ENCODE peak calls at places on chromosome 22, in five cellular contexts. One of them, this sample, is unnamed.

GRCh38 chr22:41668971-41669911 is 19.4 kb downstream of the SNU13 start:
- DNase-seq in GM12891: no peak
- DNase-seq in cardiac muscle cell: peak; percentile 65
- DNase-seq in stimulated activated effector memory CD8-positive, alpha-beta T cell treated with anti-CD3 and anti-CD28 coated beads, Interleukin-12 subunit alpha, Interleukin-12 subunit beta, amount 100 ng/mL, for 72 hours: no peak
- DNase-seq in activated CD8-positive, alpha-beta T cell treated with anti-CD3 and anti-CD28 coated beads for 36 hours: no peak
- DNase-seq in this sample: no peak

GRCh38 chr22:49760280-49760629 is 67.4 kb downstream of the BRD1 start:
- DNase-seq in stimulated activated effector memory CD8-positive, alpha-beta T cell treated with anti-CD3 and anti-CD28 coated beads, Interleukin-12 subunit alpha, Interleukin-12 subunit beta, amount 100 ng/mL, for 72 hours: no peak
- DNase-seq in cardiac muscle cell: no peak
- DNase-seq in activated CD8-positive, alpha-beta T cell treated with anti-CD3 and anti-CD28 coated beads for 36 hours: no peak
- DNase-seq in GM12891: no peak
- DNase-seq in this sample: no peak

GRCh38 chr22:30435674-30436126 is 10.1 kb downstream of the MTFP1 start:
- DNase-seq in stimulated activated effector memory CD8-positive, alpha-beta T cell treated with anti-CD3 and anti-CD28 coated beads, Interleukin-12 subunit alpha, Interleukin-12 subunit beta, amount 100 ng/mL, for 72 hours: peak; percentile 29
- DNase-seq in GM12891: no peak
- DNase-seq in cardiac muscle cell: no peak
- DNase-seq in activated CD8-positive, alpha-beta T cell treated with anti-CD3 and anti-CD28 coated beads for 36 hours: peak; percentile 93
- DNase-seq in this sample: peak; percentile 41

GRCh38 chr22:44628273-44628672 is 73.7 kb upstream of the PRR5 start:
- DNase-seq in stimulated activated effector memory CD8-positive, alpha-beta T cell treated with anti-CD3 and anti-CD28 coated beads, Interleukin-12 subunit alpha, Interleukin-12 subunit beta, amount 100 ng/mL, for 72 hours: no peak
- DNase-seq in cardiac muscle cell: no peak
- DNase-seq in activated CD8-positive, alpha-beta T cell treated with anti-CD3 and anti-CD28 coated beads for 36 hours: no peak
- DNase-seq in GM12891: no peak
- DNase-seq in this sample: no peak

GRCh38 chr22:41682033-41682807 is 6.4 kb downstream of the SNU13 start:
- DNase-seq in activated CD8-positive, alpha-beta T cell treated with anti-CD3 and anti-CD28 coated beads for 36 hours: peak; percentile 88
- DNase-seq in stimulated activated effector memory CD8-positive, alpha-beta T cell treated with anti-CD3 and anti-CD28 coated beads, Interleukin-12 subunit alpha, Interleukin-12 subunit beta, amount 100 ng/mL, for 72 hours: peak; percentile 73
- DNase-seq in GM12891: peak; percentile 56
- DNase-seq in cardiac muscle cell: peak; percentile 93
- DNase-seq in this sample: peak; percentile 90

GRCh38 chr22:19143967-19144400 is 467 bp downstream of the ESS2 start:
- DNase-seq in GM12891: no peak
- DNase-seq in stimulated activated effector memory CD8-positive, alpha-beta T cell treated with anti-CD3 and anti-CD28 coated beads, Interleukin-12 subunit alpha, Interleukin-12 subunit beta, amount 100 ng/mL, for 72 hours: no peak
- DNase-seq in cardiac muscle cell: peak; percentile 6
- DNase-seq in activated CD8-positive, alpha-beta T cell treated with anti-CD3 and anti-CD28 coated beads for 36 hours: peak; percentile 72
- DNase-seq in this sample: no peak

GRCh38 chr22:44202261-44202789 is 21.6 kb downstream of the PARVG start:
- DNase-seq in stimulated activated effector memory CD8-positive, alpha-beta T cell treated with anti-CD3 and anti-CD28 coated beads, Interleukin-12 subunit alpha, Interleukin-12 subunit beta, amount 100 ng/mL, for 72 hours: no peak
- DNase-seq in GM12891: no peak
- DNase-seq in activated CD8-positive, alpha-beta T cell treated with anti-CD3 and anti-CD28 coated beads for 36 hours: no peak
- DNase-seq in cardiac muscle cell: peak; percentile 77
- DNase-seq in this sample: no peak

GRCh38 chr22:45629469-45630089 is 42.1 kb upstream of the ATXN10 start:
- DNase-seq in stimulated activated effector memory CD8-positive, alpha-beta T cell treated with anti-CD3 and anti-CD28 coated beads, Interleukin-12 subunit alpha, Interleukin-12 subunit beta, amount 100 ng/mL, for 72 hours: no peak
- DNase-seq in GM12891: no peak
- DNase-seq in activated CD8-positive, alpha-beta T cell treated with anti-CD3 and anti-CD28 coated beads for 36 hours: peak; percentile 26
- DNase-seq in cardiac muscle cell: no peak
- DNase-seq in this sample: no peak

GRCh38 chr22:23715811-23716355 is 25.1 kb downstream of the RGL4 start:
- DNase-seq in activated CD8-positive, alpha-beta T cell treated with anti-CD3 and anti-CD28 coated beads for 36 hours: no peak
- DNase-seq in cardiac muscle cell: peak; percentile 23
- DNase-seq in GM12891: no peak
- DNase-seq in stimulated activated effector memory CD8-positive, alpha-beta T cell treated with anti-CD3 and anti-CD28 coated beads, Interleukin-12 subunit alpha, Interleukin-12 subunit beta, amount 100 ng/mL, for 72 hours: no peak
- DNase-seq in this sample: no peak

GRCh38 chr22:42443240-42444059 is 11.2 kb upstream of the NFAM1 start:
- DNase-seq in cardiac muscle cell: peak; percentile 46
- DNase-seq in GM12891: no peak
- DNase-seq in activated CD8-positive, alpha-beta T cell treated with anti-CD3 and anti-CD28 coated beads for 36 hours: peak; percentile 33
- DNase-seq in stimulated activated effector memory CD8-positive, alpha-beta T cell treated with anti-CD3 and anti-CD28 coated beads, Interleukin-12 subunit alpha, Interleukin-12 subunit beta, amount 100 ng/mL, for 72 hours: no peak
- DNase-seq in this sample: no peak

GRCh38 chr22:32326647-32327046 is 31.0 kb upstream of the RFPL3 start:
- DNase-seq in stimulated activated effector memory CD8-positive, alpha-beta T cell treated with anti-CD3 and anti-CD28 coated beads, Interleukin-12 subunit alpha, Interleukin-12 subunit beta, amount 100 ng/mL, for 72 hours: no peak
- DNase-seq in activated CD8-positive, alpha-beta T cell treated with anti-CD3 and anti-CD28 coated beads for 36 hours: no peak
- DNase-seq in cardiac muscle cell: no peak
- DNase-seq in GM12891: no peak
- DNase-seq in this sample: no peak

GRCh38 chr22:17542452-17542851 is 20.8 kb upstream of the SLC25A18 start:
- DNase-seq in GM12891: no peak
- DNase-seq in cardiac muscle cell: no peak
- DNase-seq in activated CD8-positive, alpha-beta T cell treated with anti-CD3 and anti-CD28 coated beads for 36 hours: no peak
- DNase-seq in stimulated activated effector memory CD8-positive, alpha-beta T cell treated with anti-CD3 and anti-CD28 coated beads, Interleukin-12 subunit alpha, Interleukin-12 subunit beta, amount 100 ng/mL, for 72 hours: no peak
- DNase-seq in this sample: no peak

This sample was measured in memory B cell.